ENCODE peak calls at places on chromosomes 5 and 9, in five cellular contexts. J, M, S, C and H are unnamed samples.

GRCh38 chr9:114008667-114009410 is 69.3 kb downstream of the AMBP start:
- DNase-seq in J (no peak), S (peak), C (no peak), M (peak), H (peak)

GRCh38 chr5:83718195-83718825 is 2.3 kb downstream of the HAPLN1 start:
- DNase-seq in S (peak), M (no peak), J (peak), C (peak), H (no peak)

GRCh38 chr5:143968071-143968878 is 156.3 kb downstream of the HMHB1 start:
- DNase-seq in J (no peak), C (peak), M (no peak), S (no peak), H (no peak)

GRCh38 chr5:157390179-157390923 is 69.7 kb upstream of the NIPAL4 start:
- DNase-seq in J (no peak), M (no peak), S (peak), C (peak), H (peak)

GRCh38 chr5:142320851-142321560 is 3.8 kb downstream of the SPRY4 start:
- DNase-seq in S (no peak), M (peak), C (no peak), J (no peak), H (no peak)

GRCh38 chr9:7289773-7290172 is 509.8 kb downstream of the DMAC1 start:
- DNase-seq in M (no peak), C (no peak), J (no peak), S (no peak), H (no peak)

GRCh38 chr9:6645153-6646027 is at the start of gene GLDC:
- DNase-seq in C (peak), M (peak), J (peak), S (peak), H (peak)

GRCh38 chr9:98226968-98227367 is 28.5 kb downstream of the TBC1D2 start:
- DNase-seq in J (no peak), C (no peak), M (no peak), S (no peak), H (no peak)

GRCh38 chr9:127086771-127087170 is 35.7 kb downstream of the ANGPTL2 start:
- DNase-seq in J (no peak), M (no peak), S (no peak), C (no peak), H (peak)

GRCh38 chr9:132008871-132009812 is 70.5 kb downstream of the MED27 start:
- DNase-seq in J (no peak), M (no peak), C (peak), S (no peak), H (peak)

GRCh38 chr9:23324511-23324910 is 501.5 kb downstream of the ELAVL2 start:
- DNase-seq in C (no peak), J (no peak), S (no peak), M (no peak), H (no peak)

GRCh38 chr9:23321049-23321448 is 505.0 kb downstream of the ELAVL2 start:
- DNase-seq in M (no peak), S (no peak), C (no peak), J (no peak), H (no peak)

GRCh38 chr9:23319092-23319491 is 506.9 kb downstream of the ELAVL2 start:
- DNase-seq in J (no peak), M (no peak), C (no peak), S (no peak), H (no peak)

GRCh38 chr9:23326597-23326996 is 499.4 kb downstream of the ELAVL2 start:
- DNase-seq in J (no peak), C (no peak), S (no peak), M (no peak), H (no peak)

GRCh38 chr9:23322392-23322791 is 503.6 kb downstream of the ELAVL2 start:
- DNase-seq in C (no peak), M (no peak), J (no peak), S (no peak), H (no peak)
- TF ChIP-seq CTCF in C (no peak), M (no peak), J (no peak), S (no peak), H (no peak)

GRCh38 chr9:107489687-107490605 is at the start of gene KLF4:
- DNase-seq in S (peak), M (peak), C (peak), J (peak), H (peak)

GRCh38 chr9:107491081-107492053 is 1.8 kb upstream of the KLF4 start:
- DNase-seq in C (no peak), M (peak), S (peak), J (peak), H (peak)

GRCh38 chr9:107488400-107489143 is 997 bp downstream of the KLF4 start:
- DNase-seq in C (peak), J (peak), S (peak), M (peak), H (peak)

GRCh38 chr9:107487521-107488399 is 1.8 kb downstream of the KLF4 start:
- DNase-seq in J (peak), M (peak), C (peak), S (peak), H (peak)

GRCh38 chr9:107489144-107489673 is 360 bp downstream of the KLF4 start:
- DNase-seq in M (no peak), J (no peak), C (no peak), S (no peak), H (peak)
- TF ChIP-seq POLR2A in M (no peak), J (no peak), C (no peak), S (no peak), H (no peak)

GRCh38 chr5:132458226-132458560 is 32.4 kb downstream of the IRF1 start:
- DNase-seq in S (no peak), M (no peak), C (no peak), J (no peak), H (no peak)

GRCh38 chr5:132456553-132457361 is 33.8 kb downstream of the IRF1 start:
- DNase-seq in J (peak), M (peak), S (peak), C (no peak), H (peak)

GRCh38 chr5:132458651-132459030 is 31.9 kb downstream of the IRF1 start:
- DNase-seq in S (no peak), J (no peak), M (no peak), C (no peak), H (no peak)

GRCh38 chr5:132459031-132459982 is 31.3 kb downstream of the IRF1 start:
- DNase-seq in S (peak), M (no peak), C (no peak), J (no peak), H (no peak)

GRCh38 chr5:132457371-132458225 is 33.0 kb downstream of the IRF1 start:
- DNase-seq in M (no peak), C (no peak), J (no peak), S (peak), H (no peak)
- TF ChIP-seq CTCF in M (no peak), C (no peak), J (no peak), S (no peak), H (no peak)

DNA sequence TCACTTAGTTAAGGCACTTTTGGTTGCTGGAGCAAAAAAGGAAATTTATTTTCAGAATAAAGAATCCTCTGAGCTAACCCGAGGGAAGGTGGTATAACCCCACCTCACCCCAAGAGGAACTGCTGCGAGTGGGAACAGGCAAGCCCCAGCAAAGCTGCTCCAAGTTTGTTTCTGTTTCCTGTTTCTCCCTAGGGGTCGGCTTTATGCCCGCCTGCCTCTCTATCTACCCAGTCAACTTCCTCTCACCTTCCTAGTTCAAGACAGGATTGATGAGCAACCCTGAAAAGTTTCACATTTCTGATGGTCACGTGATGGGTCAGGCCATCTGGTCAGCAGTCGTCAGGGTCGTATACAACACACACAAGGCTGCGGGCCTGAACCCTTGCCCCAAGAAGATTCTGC is 31.1 kb downstream of the TRIO start:
- DNase-seq in M (no peak), J (no peak), C (no peak), S (no peak), H (no peak)
- TF ChIP-seq POLR2A in M (no peak), J (no peak), C (no peak), S (no peak), H (no peak)